ENCODE peak calls at places on chromosomes 7 and 10, in ten cellular contexts. G, D, H, L, Q, V, F, J, U and S are unnamed samples.

GRCh38 chr7:87471430-87471829 is 4.0 kb downstream of the ABCB4 start:
- DNase-seq in H (no peak), G (no peak), F (no peak), Q (no peak), V (no peak), L (no peak), U (no peak), D (no peak), J (no peak), S (no peak)

GRCh38 chr7:131338990-131339389 is 11.3 kb downstream of the MKLN1 start:
- DNase-seq in Q (no peak), D (no peak), U (no peak), F (no peak), H (no peak), J (no peak), G (no peak), L (no peak), V (no peak), S (no peak)

GRCh38 chr7:131546583-131547111 is 9.8 kb downstream of the PODXL start:
- DNase-seq in V (peak), D (no peak), L (peak), F (no peak), Q (no peak), U (no peak), J (peak), G (peak), H (no peak), S (no peak)

GRCh38 chr7:27176962-27177794 is 3.1 kb upstream of the HOXA10 start:
- DNase-seq in Q (no peak), J (no peak), V (no peak), G (no peak), D (peak), U (peak), H (no peak), F (no peak), L (no peak), S (no peak)

GRCh38 chr7:78562191-78562590 is 763.6 kb downstream of the PHTF2 start:
- DNase-seq in G (no peak), V (no peak), F (no peak), Q (no peak), D (no peak), L (no peak), H (no peak), J (no peak), U (no peak), S (no peak)

GRCh38 chr10:121165276-121165675 is 314.1 kb downstream of the WDR11 start:
- DNase-seq in J (no peak), L (no peak), G (peak), D (no peak), U (no peak), Q (no peak), H (no peak), F (no peak), V (no peak), S (no peak)

GRCh38 chr7:138440460-138440859 is 19.6 kb upstream of the TRIM24 start:
- DNase-seq in D (no peak), J (no peak), F (no peak), V (no peak), G (no peak), Q (no peak), U (no peak), H (no peak), L (no peak), S (no peak)

GRCh38 chr7:2037805-2038635 is 194.7 kb downstream of the MAD1L1 start:
- DNase-seq in H (no peak), G (no peak), Q (no peak), U (peak), F (no peak), D (peak), L (no peak), J (no peak), V (peak), S (no peak)

GRCh38 chr10:131569851-131570715 is 258.6 kb upstream of the TCERG1L start:
- DNase-seq in Q (no peak), D (peak), G (no peak), V (peak), F (no peak), J (no peak), U (peak), L (no peak), H (no peak), S (no peak)

GRCh38 chr7:137167609-137168008 is 175.9 kb downstream of the PTN start:
- DNase-seq in L (no peak), Q (no peak), J (no peak), H (no peak), D (no peak), G (no peak), F (no peak), U (no peak), V (no peak), S (no peak)

GRCh38 chr10:77702166-77702565 is 64.6 kb upstream of the KCNMA1 start:
- DNase-seq in D (no peak), V (no peak), L (no peak), Q (peak), U (peak), G (peak), F (no peak), H (no peak), J (no peak), S (no peak)

GRCh38 chr10:26407406-26407969 is 30.7 kb upstream of the APBB1IP start:
- DNase-seq in Q (no peak), V (no peak), F (no peak), U (no peak), J (no peak), L (no peak), H (no peak), D (no peak), G (peak), S (no peak)

GRCh38 chr7:139034855-139035587 is 821 bp downstream of the ZC3HAV1L start:
- DNase-seq in F (peak), V (no peak), D (peak), J (no peak), U (peak), Q (no peak), G (no peak), L (peak), H (no peak), S (no peak)

GRCh38 chr10:60978287-60979115 is 34.5 kb upstream of the RHOBTB1 start:
- DNase-seq in G (peak), L (no peak), Q (no peak), H (peak), J (no peak), V (no peak), F (peak), U (no peak), D (no peak), S (no peak)

GRCh38 chr7:142477079-142477651 is 219.3 kb upstream of the PRSS58 start:
- DNase-seq in Q (no peak), L (no peak), G (peak), J (no peak), V (no peak), H (no peak), D (no peak), U (no peak), F (no peak), S (no peak)

GRCh38 chr7:149228831-149229471 is 10.5 kb upstream of the ZNF212 start:
- DNase-seq in F (no peak), D (no peak), U (no peak), L (no peak), G (no peak), H (no peak), V (no peak), Q (no peak), J (no peak), S (no peak)

GRCh38 chr10:70761031-70761601 is 24.1 kb downstream of the TBATA start:
- DNase-seq in D (no peak), H (no peak), L (no peak), J (no peak), G (no peak), U (no peak), F (no peak), V (no peak), Q (no peak), S (no peak)

GRCh38 chr7:6139189-6139996 is 108.2 kb downstream of the ANKRD61 start:
- DNase-seq in D (no peak), U (peak), V (no peak), F (peak), G (no peak), Q (no peak), J (no peak), L (no peak), H (no peak), S (no peak)

GRCh38 chr7:40232242-40232929 is 97.6 kb downstream of the SUGCT start:
- DNase-seq in J (no peak), Q (peak), H (no peak), D (no peak), U (no peak), G (peak), F (peak), L (peak), V (peak), S (peak)

GRCh38 chr7:105268511-105269392 is 120.0 kb downstream of the SRPK2 start:
- DNase-seq in U (no peak), F (peak), H (peak), D (no peak), G (peak), J (no peak), L (peak), Q (no peak), V (peak), S (no peak)

GRCh38 chr7:17932770-17933169 is 7.5 kb downstream of the SNX13 start:
- DNase-seq in U (no peak), V (no peak), G (no peak), H (no peak), D (no peak), L (no peak), J (no peak), F (no peak), Q (no peak), S (no peak)

GRCh38 chr10:43671659-43672555 is 23.2 kb upstream of the ZNF32 start:
- DNase-seq in G (peak), H (peak), J (peak), F (peak), V (peak), Q (peak), L (peak), D (no peak), U (peak), S (no peak)

GRCh38 chr10:132836832-132837540 is 51.0 kb upstream of the NKX6-2 start:
- DNase-seq in J (peak), H (peak), U (peak), G (no peak), Q (no peak), V (peak), D (peak), L (peak), F (peak), S (no peak)

GRCh38 chr7:95907337-95907736 is 135.0 kb downstream of the DYNC1I1 start:
- DNase-seq in G (no peak), J (no peak), V (no peak), Q (no peak), U (no peak), D (no peak), L (no peak), F (no peak), H (no peak), S (no peak)

GRCh38 chr7:24123061-24123460 is 160.9 kb upstream of the NPY start:
- DNase-seq in H (no peak), D (no peak), J (no peak), L (no peak), G (no peak), Q (no peak), V (no peak), F (no peak), U (no peak), S (no peak)

GRCh38 chr10:46526682-46527038 is 29.8 kb downstream of the GPRIN2 start:
- DNase-seq in U (peak), D (peak), V (no peak), G (no peak), F (no peak), Q (no peak), L (peak), J (no peak), H (no peak), S (no peak)

GRCh38 chr7:47504546-47505316 is 77.2 kb downstream of the TNS3 start:
- DNase-seq in D (no peak), L (no peak), G (no peak), H (no peak), V (no peak), U (no peak), F (no peak), Q (no peak), J (no peak), S (no peak)

GRCh38 chr10:97898429-97898828 is 48.8 kb downstream of the GOLGA7B start:
- DNase-seq in D (no peak), V (no peak), J (no peak), L (no peak), F (no peak), U (no peak), H (no peak), Q (no peak), G (no peak), S (no peak)

GRCh38 chr7:20141666-20142065 is 75.5 kb downstream of the MACC1 start:
- DNase-seq in J (peak), G (no peak), V (peak), Q (no peak), U (no peak), H (peak), F (peak), L (no peak), D (no peak), S (no peak)